ENCODE peak calls at places on chromosomes 11 and 22, in four cellular contexts. J, K, R and W are unnamed samples.

GRCh38 chr22:29758068-29758622 is 8.7 kb downstream of the ZMAT5 start:
- DNase-seq in R (no peak), J (no peak), K (no peak), W (no peak)

GRCh38 chr22:49934891-49935557 is 16.6 kb downstream of the CRELD2 start:
- DNase-seq in J (no peak), R (peak), K (no peak), W (peak)

GRCh38 chr22:43160497-43161126 is 9.3 kb downstream of the TSPO start:
- DNase-seq in R (no peak), K (no peak), J (no peak), W (no peak)

GRCh38 chr11:132231656-132232173 is 861.3 kb downstream of the NTM start:
- DNase-seq in R (no peak), K (no peak), J (no peak), W (no peak)

GRCh38 chr11:65981972-65982823 is 19.8 kb downstream of the EIF1AD start:
- DNase-seq in R (no peak), K (no peak), J (no peak), W (no peak)

GRCh38 chr11:61955031-61955415 is 4.9 kb downstream of the BEST1 start:
- DNase-seq in J (peak), K (no peak), R (peak), W (no peak)

GRCh38 chr11:116607027-116607426 is 165.8 kb downstream of the BUD13 start:
- DNase-seq in R (no peak), J (no peak), K (no peak), W (no peak)

GRCh38 chr11:92843455-92843854 is 126.0 kb upstream of the MTNR1B start:
- DNase-seq in R (no peak), J (no peak), K (no peak), W (no peak)

GRCh38 chr22:23522642-23523251 is 57.3 kb downstream of the IGLL1 start:
- DNase-seq in K (no peak), J (no peak), R (peak), W (no peak)

GRCh38 chr11:31910950-31911576 is 99.9 kb upstream of the PAX6 start:
- DNase-seq in R (no peak), J (no peak), K (no peak), W (no peak)

GRCh38 chr11:59182457-59183151 is 10.7 kb downstream of the DTX4 start:
- DNase-seq in J (no peak), R (no peak), K (no peak), W (peak)

GRCh38 chr11:10793470-10794255 is 15.1 kb downstream of the EIF4G2 start:
- DNase-seq in K (no peak), J (no peak), R (no peak), W (no peak)